ENCODE peak calls at places on chromosome 4, in six cellular contexts. P is activated naive CD4-positive, alpha-beta T cell treated with anti-CD3 and anti-CD28 coated beads, Interleukin-2, amount 10 ng/mL, durations not matched to agents 7 days and 5 days; Q is KBM-7; N is HS-27A; C is psoas muscle; O is activated CD4-positive, alpha-beta T cell treated with anti-CD3 and anti-CD28 coated beads for 48 hours. L is an unnamed sample.

GRCh38 chr4:86221076-86221475 is 138.8 kb downstream of the MAPK10 start:
- DNase-seq in P (no peak), Q (no peak), N (no peak), C (no peak), O (no peak), L (no peak)

GRCh38 chr4:53788011-53788410 is 196.7 kb upstream of the LNX1 start:
- DNase-seq in P (no peak), Q (no peak), N (no peak), C (no peak), O (no peak), L (no peak)

GRCh38 chr4:83356899-83357661 is 22.4 kb upstream of the HPSE start:
- DNase-seq in P (no peak), Q (no peak), N (peak; percentile 93), C (no peak), O (peak; percentile 34), L (no peak)

GRCh38 chr4:139834210-139834609 is 168.6 kb downstream of the MGST2 start:
- DNase-seq in P (no peak), Q (no peak), N (no peak), C (no peak), O (no peak), L (no peak)

GRCh38 chr4:3387943-3388348 is 53.8 kb upstream of the HGFAC start:
- DNase-seq in P (no peak), Q (peak; percentile 77), N (no peak), C (peak; percentile 86), O (no peak), L (peak; percentile 92)

GRCh38 chr4:15906024-15906443 is 32.5 kb downstream of the FGFBP1 start:
- DNase-seq in P (no peak), Q (no peak), N (no peak), C (no peak), O (peak; percentile 56), L (no peak)

GRCh38 chr4:153440475-153440874 is 25.7 kb upstream of the TMEM131L start:
- DNase-seq in P (no peak), Q (peak; percentile 54), N (no peak), C (no peak), O (no peak), L (no peak)

GRCh38 chr4:109739547-109739946 is 9.7 kb upstream of the PLA2G12A start:
- DNase-seq in P (no peak), Q (no peak), N (no peak), C (no peak), O (no peak), L (no peak)

GRCh38 chr4:112099701-112100289 is 45.5 kb upstream of the FAM241A start:
- DNase-seq in P (no peak), Q (peak; percentile 69), N (peak; percentile 43), C (no peak), O (no peak), L (no peak)

GRCh38 chr4:1618438-1618837 is 65.7 kb downstream of the FAM53A start:
- DNase-seq in P (no peak), Q (no peak), N (no peak), C (no peak), O (no peak), L (no peak)

GRCh38 chr4:37758226-37758625 is 68.3 kb upstream of the PGM2 start:
- DNase-seq in P (no peak), Q (peak; percentile 89), N (no peak), C (no peak), O (no peak), L (peak; percentile 31)

GRCh38 chr4:173057442-173057841 is 111.2 kb upstream of the GALNT7 start:
- DNase-seq in P (no peak), Q (no peak), N (no peak), C (no peak), O (no peak), L (no peak)

GRCh38 chr4:70306101-70306500 is 28.7 kb upstream of the CABS1 start:
- DNase-seq in P (no peak), Q (no peak), N (no peak), C (no peak), O (no peak), L (no peak)

L was measured in left cardiac atrium.